ENCODE peak calls at places on chromosomes 1 and 21, in ten cellular contexts. One of them, this sample, is unnamed.

GRCh38 chr1:32963746-32964460 is 706 bp downstream of the RNF19B start:
- DNase-seq in fibroblast of lung: peak; percentile 22
- DNase-seq in aorta: peak; percentile 86
- DNase-seq in dorsolateral prefrontal cortex: no peak
- DNase-seq in endodermal cell: peak; percentile 88
- DNase-seq in thoracic aorta: no peak
- DNase-seq in HL-60: peak; percentile 57
- DNase-seq in GM12878: no peak
- DNase-seq in cardiac muscle cell: peak; percentile 44
- DNase-seq in lung: peak; percentile 63
- DNase-seq in this sample: no peak

GRCh38 chr1:216303690-216304089 is 119.6 kb downstream of the USH2A start:
- DNase-seq in endodermal cell: no peak
- DNase-seq in HL-60: no peak
- DNase-seq in lung: no peak
- DNase-seq in GM12878: no peak
- DNase-seq in fibroblast of lung: no peak
- DNase-seq in cardiac muscle cell: no peak
- DNase-seq in aorta: no peak
- DNase-seq in thoracic aorta: no peak
- DNase-seq in dorsolateral prefrontal cortex: no peak
- DNase-seq in this sample: no peak

GRCh38 chr21:25254491-25255174 is 352.6 kb downstream of the MRPL39 start:
- DNase-seq in cardiac muscle cell: no peak
- DNase-seq in dorsolateral prefrontal cortex: no peak
- DNase-seq in endodermal cell: no peak
- DNase-seq in aorta: no peak
- DNase-seq in HL-60: no peak
- DNase-seq in thoracic aorta: no peak
- DNase-seq in lung: no peak
- DNase-seq in GM12878: no peak
- DNase-seq in fibroblast of lung: no peak
- DNase-seq in this sample: no peak

GRCh38 chr1:81073580-81073979 is 727.2 kb upstream of the ADGRL2 start:
- DNase-seq in HL-60: no peak
- DNase-seq in cardiac muscle cell: no peak
- DNase-seq in endodermal cell: no peak
- DNase-seq in thoracic aorta: no peak
- DNase-seq in aorta: no peak
- DNase-seq in fibroblast of lung: peak; percentile 38
- DNase-seq in dorsolateral prefrontal cortex: no peak
- DNase-seq in GM12878: no peak
- DNase-seq in lung: no peak
- DNase-seq in this sample: no peak

GRCh38 chr1:61782771-61783170 is 40.5 kb downstream of the PATJ start:
- DNase-seq in lung: no peak
- DNase-seq in dorsolateral prefrontal cortex: no peak
- DNase-seq in fibroblast of lung: no peak
- DNase-seq in aorta: no peak
- DNase-seq in GM12878: peak; percentile 71
- DNase-seq in cardiac muscle cell: no peak
- DNase-seq in thoracic aorta: no peak
- DNase-seq in endodermal cell: no peak
- DNase-seq in HL-60: no peak
- DNase-seq in this sample: no peak

GRCh38 chr1:99975569-99975968 is 5.8 kb downstream of the SLC35A3 start:
- DNase-seq in lung: no peak
- DNase-seq in GM12878: no peak
- DNase-seq in cardiac muscle cell: no peak
- DNase-seq in endodermal cell: no peak
- DNase-seq in dorsolateral prefrontal cortex: no peak
- DNase-seq in HL-60: no peak
- DNase-seq in thoracic aorta: no peak
- DNase-seq in aorta: no peak
- DNase-seq in fibroblast of lung: no peak
- DNase-seq in this sample: no peak

GRCh38 chr1:94947453-94947852 is 20.5 kb upstream of the CNN3 start:
- DNase-seq in dorsolateral prefrontal cortex: no peak
- DNase-seq in HL-60: no peak
- DNase-seq in endodermal cell: no peak
- DNase-seq in aorta: no peak
- DNase-seq in fibroblast of lung: peak; percentile 79
- DNase-seq in cardiac muscle cell: peak; percentile 85
- DNase-seq in lung: no peak
- DNase-seq in thoracic aorta: no peak
- DNase-seq in GM12878: no peak
- DNase-seq in this sample: no peak

GRCh38 chr1:17768651-17769241 is 13.6 kb downstream of the ACTL8 start:
- DNase-seq in aorta: peak; percentile 84
- DNase-seq in fibroblast of lung: peak; percentile 78
- DNase-seq in lung: peak; percentile 33
- DNase-seq in thoracic aorta: peak; percentile 10
- DNase-seq in cardiac muscle cell: peak; percentile 60
- DNase-seq in dorsolateral prefrontal cortex: no peak
- DNase-seq in endodermal cell: peak; percentile 65
- DNase-seq in GM12878: no peak
- DNase-seq in HL-60: no peak
- DNase-seq in this sample: no peak

GRCh38 chr1:230352537-230352936 is 73.6 kb downstream of the PGBD5 start:
- DNase-seq in endodermal cell: no peak
- DNase-seq in dorsolateral prefrontal cortex: no peak
- DNase-seq in lung: no peak
- DNase-seq in aorta: no peak
- DNase-seq in fibroblast of lung: no peak
- DNase-seq in GM12878: no peak
- DNase-seq in HL-60: no peak
- DNase-seq in cardiac muscle cell: no peak
- DNase-seq in thoracic aorta: no peak
- DNase-seq in this sample: no peak

GRCh38 chr1:84061336-84061735 is 62.4 kb upstream of the TTLL7 start:
- DNase-seq in endodermal cell: no peak
- DNase-seq in lung: no peak
- DNase-seq in cardiac muscle cell: no peak
- DNase-seq in HL-60: no peak
- DNase-seq in fibroblast of lung: no peak
- DNase-seq in GM12878: no peak
- DNase-seq in aorta: no peak
- DNase-seq in dorsolateral prefrontal cortex: no peak
- DNase-seq in thoracic aorta: no peak
- DNase-seq in this sample: no peak

GRCh38 chr1:172823534-172823933 is 164.6 kb downstream of the FASLG start:
- DNase-seq in GM12878: no peak
- DNase-seq in thoracic aorta: no peak
- DNase-seq in lung: no peak
- DNase-seq in HL-60: no peak
- DNase-seq in aorta: no peak
- DNase-seq in fibroblast of lung: peak; percentile 39
- DNase-seq in cardiac muscle cell: peak; percentile 15
- DNase-seq in dorsolateral prefrontal cortex: no peak
- DNase-seq in endodermal cell: no peak
- DNase-seq in this sample: no peak

GRCh38 chr1:19869929-19870328 is 12.3 kb upstream of the OTUD3 start:
- DNase-seq in endodermal cell: no peak
- DNase-seq in cardiac muscle cell: peak; percentile 58
- DNase-seq in aorta: no peak
- DNase-seq in HL-60: no peak
- DNase-seq in GM12878: no peak
- DNase-seq in fibroblast of lung: peak; percentile 21
- DNase-seq in lung: no peak
- DNase-seq in thoracic aorta: no peak
- DNase-seq in dorsolateral prefrontal cortex: no peak
- DNase-seq in this sample: no peak

GRCh38 chr1:1591452-1591851 is 8.5 kb downstream of the FNDC10 start:
- DNase-seq in GM12878: no peak
- DNase-seq in endodermal cell: no peak
- DNase-seq in HL-60: no peak
- DNase-seq in fibroblast of lung: no peak
- DNase-seq in lung: no peak
- DNase-seq in thoracic aorta: no peak
- DNase-seq in aorta: no peak
- DNase-seq in cardiac muscle cell: no peak
- DNase-seq in dorsolateral prefrontal cortex: no peak
- DNase-seq in this sample: no peak

GRCh38 chr1:192974701-192975100 is 84.5 kb downstream of the UCHL5 start:
- DNase-seq in aorta: no peak
- DNase-seq in dorsolateral prefrontal cortex: no peak
- DNase-seq in lung: no peak
- DNase-seq in endodermal cell: no peak
- DNase-seq in GM12878: no peak
- DNase-seq in fibroblast of lung: peak; percentile 48
- DNase-seq in HL-60: no peak
- DNase-seq in cardiac muscle cell: peak; percentile 25
- DNase-seq in thoracic aorta: no peak
- DNase-seq in this sample: no peak

GRCh38 chr1:235326719-235327558 is 1.0 kb downstream of the ARID4B start:
- DNase-seq in aorta: peak; percentile 82
- DNase-seq in lung: peak; percentile 43
- DNase-seq in thoracic aorta: no peak
- DNase-seq in endodermal cell: peak; percentile 74
- DNase-seq in fibroblast of lung: no peak
- DNase-seq in HL-60: peak; percentile 65
- DNase-seq in dorsolateral prefrontal cortex: no peak
- DNase-seq in GM12878: peak; percentile 32
- DNase-seq in cardiac muscle cell: peak; percentile 31
- DNase-seq in this sample: no peak

GRCh38 chr1:11334261-11334804 is 61.3 kb downstream of the UBIAD1 start:
- DNase-seq in fibroblast of lung: no peak
- DNase-seq in aorta: no peak
- DNase-seq in lung: no peak
- DNase-seq in HL-60: no peak
- DNase-seq in endodermal cell: peak; percentile 62
- DNase-seq in thoracic aorta: no peak
- DNase-seq in cardiac muscle cell: no peak
- DNase-seq in dorsolateral prefrontal cortex: no peak
- DNase-seq in GM12878: no peak
- DNase-seq in this sample: no peak

GRCh38 chr1:9448132-9449105 is 90.8 kb upstream of the SLC25A33 start:
- DNase-seq in GM12878: no peak
- DNase-seq in cardiac muscle cell: no peak
- DNase-seq in HL-60: no peak
- DNase-seq in aorta: peak; percentile 51
- DNase-seq in fibroblast of lung: no peak
- DNase-seq in lung: no peak
- DNase-seq in dorsolateral prefrontal cortex: no peak
- DNase-seq in thoracic aorta: no peak
- DNase-seq in endodermal cell: no peak
- DNase-seq in this sample: no peak

DNA sequence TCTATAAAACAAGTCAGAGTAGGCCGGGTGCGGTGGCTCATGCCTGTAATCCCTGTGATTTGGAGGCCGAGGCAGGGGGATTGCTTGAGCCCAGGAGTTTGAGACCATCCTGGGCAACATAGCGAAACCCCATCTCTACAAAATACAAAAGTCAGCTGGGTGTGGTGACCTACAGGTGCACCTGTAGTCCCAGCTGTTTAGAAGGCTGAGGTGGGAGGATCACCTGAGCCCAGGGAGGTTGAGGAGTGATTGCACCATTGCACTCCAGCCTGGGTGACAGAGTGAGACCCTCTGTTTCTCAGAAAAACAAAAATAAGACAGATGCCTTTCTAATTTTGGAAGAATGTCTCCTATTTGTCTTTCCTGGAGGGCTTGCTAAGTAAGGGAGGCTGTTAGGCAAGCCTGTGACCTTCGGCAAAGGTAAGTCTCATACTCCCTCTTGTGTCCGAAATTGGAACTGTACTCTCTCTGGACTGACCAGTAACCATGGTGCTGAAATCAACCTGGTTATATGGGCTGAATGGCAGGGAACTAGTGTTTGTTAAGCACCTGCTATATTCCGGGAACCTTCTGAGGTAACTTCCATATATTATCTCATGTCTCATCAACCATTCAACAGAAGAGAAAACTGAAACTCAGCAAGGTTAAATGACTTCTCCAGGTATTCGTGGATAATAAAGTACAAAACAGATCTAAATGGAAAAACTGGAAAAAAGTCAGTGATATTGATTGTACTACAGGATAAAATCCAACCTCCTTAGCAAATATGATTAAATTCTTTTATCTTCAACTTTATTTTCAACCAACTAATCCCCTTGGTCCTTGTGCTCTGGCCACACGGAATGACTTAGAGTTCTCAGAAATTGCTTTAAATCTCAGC is 11.8 kb upstream of the RAB3B start:
- DNase-seq in aorta: no peak
- DNase-seq in GM12878: peak; percentile 65
- DNase-seq in thoracic aorta: peak; percentile 12
- DNase-seq in dorsolateral prefrontal cortex: no peak
- DNase-seq in fibroblast of lung: peak; percentile 93
- DNase-seq in lung: peak; percentile 52
- DNase-seq in HL-60: peak; percentile 82
- DNase-seq in endodermal cell: peak; percentile 84
- DNase-seq in cardiac muscle cell: peak; percentile 94
- DNase-seq in this sample: peak; percentile 96
- H3K4me3 ChIP-seq in aorta: no peak overlapping the region
- H3K4me3 ChIP-seq in GM12878: no peak overlapping the region
- H3K4me3 ChIP-seq in thoracic aorta: no peak overlapping the region
- H3K4me3 ChIP-seq in dorsolateral prefrontal cortex: no peak overlapping the region
- H3K4me3 ChIP-seq in fibroblast of lung: no peak overlapping the region
- H3K4me3 ChIP-seq in lung: no peak overlapping the region
- H3K4me3 ChIP-seq in HL-60: no peak overlapping the region
- H3K4me3 ChIP-seq in endodermal cell: no peak overlapping the region
- H3K4me3 ChIP-seq in cardiac muscle cell: no peak overlapping the region
- H3K4me3 ChIP-seq in this sample: no peak overlapping the region

GRCh38 chr21:41725421-41726021 is 41.3 kb downstream of the RIPK4 start:
- DNase-seq in lung: no peak
- DNase-seq in GM12878: no peak
- DNase-seq in thoracic aorta: no peak
- DNase-seq in aorta: no peak
- DNase-seq in cardiac muscle cell: no peak
- DNase-seq in endodermal cell: peak; percentile 57
- DNase-seq in dorsolateral prefrontal cortex: no peak
- DNase-seq in HL-60: no peak
- DNase-seq in fibroblast of lung: no peak
- DNase-seq in this sample: no peak
- H3K27me3 ChIP-seq in lung: no peaks in the 10 kb centered on the region
- H3K27me3 ChIP-seq in GM12878: peaks cover 9% of the 10 kb centered on the region
- H3K27me3 ChIP-seq in thoracic aorta: no peaks in the 10 kb centered on the region
- H3K27me3 ChIP-seq in aorta: no peaks in the 10 kb centered on the region
- H3K27me3 ChIP-seq in cardiac muscle cell: peaks cover 11% of the 10 kb centered on the region
- H3K27me3 ChIP-seq in endodermal cell: no peaks in the 10 kb centered on the region
- H3K27me3 ChIP-seq in dorsolateral prefrontal cortex: peaks cover 12% of the 10 kb centered on the region
- H3K27me3 ChIP-seq in HL-60: peaks cover 14% of the 10 kb centered on the region
- H3K27me3 ChIP-seq in fibroblast of lung: peaks cover 7% of the 10 kb centered on the region
- H3K27me3 ChIP-seq in this sample: peaks cover 2% of the 10 kb centered on the region

GRCh38 chr1:211132681-211133392 is 1.1 kb downstream of the KCNH1 start:
- DNase-seq in lung: no peak
- DNase-seq in aorta: no peak
- DNase-seq in cardiac muscle cell: no peak
- DNase-seq in endodermal cell: peak; percentile 47
- DNase-seq in fibroblast of lung: no peak
- DNase-seq in thoracic aorta: no peak
- DNase-seq in HL-60: no peak
- DNase-seq in dorsolateral prefrontal cortex: no peak
- DNase-seq in GM12878: no peak
- DNase-seq in this sample: no peak
- H3K27ac ChIP-seq in lung: no peak overlapping the region
- H3K27ac ChIP-seq in aorta: no peak overlapping the region
- H3K27ac ChIP-seq in cardiac muscle cell: no peak overlapping the region
- H3K27ac ChIP-seq in endodermal cell: no peak overlapping the region
- H3K27ac ChIP-seq in fibroblast of lung: no peak overlapping the region
- H3K27ac ChIP-seq in thoracic aorta: no peak overlapping the region
- H3K27ac ChIP-seq in HL-60: no peak overlapping the region
- H3K27ac ChIP-seq in dorsolateral prefrontal cortex: peak overlapping the region; percentile 90
- H3K27ac ChIP-seq in GM12878: no peak overlapping the region
- H3K27ac ChIP-seq in this sample: no peak overlapping the region

GRCh38 chr1:226734611-226735153 is 4.4 kb downstream of the ITPKB start:
- DNase-seq in fibroblast of lung: no peak
- DNase-seq in thoracic aorta: no peak
- DNase-seq in GM12878: no peak
- DNase-seq in dorsolateral prefrontal cortex: no peak
- DNase-seq in cardiac muscle cell: no peak
- DNase-seq in aorta: no peak
- DNase-seq in HL-60: no peak
- DNase-seq in lung: no peak
- DNase-seq in endodermal cell: no peak
- DNase-seq in this sample: no peak
- H3K4me3 ChIP-seq in fibroblast of lung: peak overlapping the region; percentile 98
- H3K4me3 ChIP-seq in thoracic aorta: peak overlapping the region; percentile 28
- H3K4me3 ChIP-seq in GM12878: peak overlapping the region; percentile 98
- H3K4me3 ChIP-seq in dorsolateral prefrontal cortex: peak overlapping the region; percentile 89
- H3K4me3 ChIP-seq in cardiac muscle cell: no peak overlapping the region
- H3K4me3 ChIP-seq in aorta: no peak overlapping the region
- H3K4me3 ChIP-seq in HL-60: no peak overlapping the region
- H3K4me3 ChIP-seq in lung: peak overlapping the region; percentile 38
- H3K4me3 ChIP-seq in endodermal cell: peak overlapping the region; percentile 30
- H3K4me3 ChIP-seq in this sample: no peak overlapping the region

This sample was measured in iPS DF 6.9.